ENCODE peak calls at places on chromosome 2, in six cellular contexts. One of them, this sample, is unnamed.

GRCh38 chr2:2275451-2275850 is 55.6 kb downstream of the MYT1L start:
- DNase-seq in SK-N-SH: no peak
- DNase-seq in GM12878: no peak
- DNase-seq in HepG2: no peak
- DNase-seq in K562: no peak
- DNase-seq in H1: no peak
- DNase-seq in this sample: no peak

GRCh38 chr2:165401285-165401852 is 68.1 kb upstream of the CSRNP3 start:
- DNase-seq in H1: no peak
- DNase-seq in SK-N-SH: peak; percentile 19
- DNase-seq in HepG2: peak; percentile 67
- DNase-seq in GM12878: peak; percentile 9
- DNase-seq in K562: peak; percentile 15
- DNase-seq in this sample: no peak

GRCh38 chr2:224780096-224780495 is 63.9 kb upstream of the CCDC195 start:
- DNase-seq in K562: no peak
- DNase-seq in HepG2: no peak
- DNase-seq in SK-N-SH: no peak
- DNase-seq in GM12878: no peak
- DNase-seq in H1: no peak
- DNase-seq in this sample: no peak

GRCh38 chr2:238100821-238101771 is 956 bp downstream of the ESPNL start:
- DNase-seq in GM12878: no peak
- DNase-seq in K562: no peak
- DNase-seq in SK-N-SH: peak; percentile 36
- DNase-seq in HepG2: no peak
- DNase-seq in H1: peak; percentile 52
- DNase-seq in this sample: no peak

GRCh38 chr2:19287324-19287723 is 71.1 kb downstream of the OSR1 start:
- DNase-seq in H1: no peak
- DNase-seq in K562: no peak
- DNase-seq in HepG2: no peak
- DNase-seq in GM12878: no peak
- DNase-seq in SK-N-SH: no peak
- DNase-seq in this sample: no peak

GRCh38 chr2:17270894-17271293 is 247.3 kb downstream of the RAD51AP2 start:
- DNase-seq in HepG2: no peak
- DNase-seq in SK-N-SH: no peak
- DNase-seq in H1: no peak
- DNase-seq in K562: no peak
- DNase-seq in GM12878: peak; percentile 16
- DNase-seq in this sample: no peak

GRCh38 chr2:236086971-236087465 is 81.2 kb downstream of the GBX2 start:
- DNase-seq in K562: no peak
- DNase-seq in SK-N-SH: no peak
- DNase-seq in HepG2: no peak
- DNase-seq in H1: peak; percentile 63
- DNase-seq in GM12878: no peak
- DNase-seq in this sample: no peak

GRCh38 chr2:65024149-65024829 is 31.9 kb upstream of the CEP68 start:
- DNase-seq in SK-N-SH: no peak
- DNase-seq in H1: no peak
- DNase-seq in GM12878: no peak
- DNase-seq in HepG2: no peak
- DNase-seq in K562: no peak
- DNase-seq in this sample: no peak

GRCh38 chr2:150705357-150705756 is 217.9 kb upstream of the RND3 start:
- DNase-seq in HepG2: no peak
- DNase-seq in GM12878: no peak
- DNase-seq in SK-N-SH: no peak
- DNase-seq in K562: no peak
- DNase-seq in H1: no peak
- DNase-seq in this sample: no peak

GRCh38 chr2:64838817-64839216 is 150.4 kb upstream of the SLC1A4 start:
- DNase-seq in H1: no peak
- DNase-seq in HepG2: no peak
- DNase-seq in K562: no peak
- DNase-seq in GM12878: no peak
- DNase-seq in SK-N-SH: no peak
- DNase-seq in this sample: peak; percentile 81

GRCh38 chr2:9300214-9300613 is 93.6 kb downstream of the ASAP2 start:
- DNase-seq in GM12878: no peak
- DNase-seq in H1: no peak
- DNase-seq in SK-N-SH: no peak
- DNase-seq in HepG2: no peak
- DNase-seq in K562: no peak
- DNase-seq in this sample: no peak

GRCh38 chr2:45046786-45047185 is 37.5 kb upstream of the SIX2 start:
- DNase-seq in GM12878: no peak
- DNase-seq in HepG2: no peak
- DNase-seq in H1: no peak
- DNase-seq in SK-N-SH: no peak
- DNase-seq in K562: no peak
- DNase-seq in this sample: no peak
- TF ChIP-seq RAD21 in GM12878: no peak
- TF ChIP-seq RAD21 in HepG2: no peak
- TF ChIP-seq RAD21 in H1: no peak
- TF ChIP-seq RAD21 in SK-N-SH: no peak
- TF ChIP-seq RAD21 in K562: no peak
- TF ChIP-seq RAD21 in this sample: no peak

GRCh38 chr2:96546797-96547196 is 10.2 kb downstream of the ARID5A start:
- DNase-seq in H1: no peak
- DNase-seq in GM12878: no peak
- DNase-seq in SK-N-SH: no peak
- DNase-seq in K562: no peak
- DNase-seq in HepG2: no peak
- DNase-seq in this sample: no peak
- TF ChIP-seq EP300 in H1: no peak
- TF ChIP-seq EP300 in GM12878: no peak
- TF ChIP-seq EP300 in SK-N-SH: no peak
- TF ChIP-seq EP300 in K562: no peak
- TF ChIP-seq EP300 in HepG2: no peak
- TF ChIP-seq EP300 in this sample: no peak

GRCh38 chr2:11799826-11800225 is 53.4 kb downstream of the LPIN1 start:
- DNase-seq in H1: no peak
- DNase-seq in GM12878: no peak
- DNase-seq in SK-N-SH: no peak
- DNase-seq in HepG2: no peak
- DNase-seq in K562: no peak
- DNase-seq in this sample: no peak
- TF ChIP-seq RAD21 in H1: no peak
- TF ChIP-seq RAD21 in GM12878: no peak
- TF ChIP-seq RAD21 in SK-N-SH: no peak
- TF ChIP-seq RAD21 in HepG2: no peak
- TF ChIP-seq RAD21 in K562: no peak
- TF ChIP-seq RAD21 in this sample: no peak

DNA sequence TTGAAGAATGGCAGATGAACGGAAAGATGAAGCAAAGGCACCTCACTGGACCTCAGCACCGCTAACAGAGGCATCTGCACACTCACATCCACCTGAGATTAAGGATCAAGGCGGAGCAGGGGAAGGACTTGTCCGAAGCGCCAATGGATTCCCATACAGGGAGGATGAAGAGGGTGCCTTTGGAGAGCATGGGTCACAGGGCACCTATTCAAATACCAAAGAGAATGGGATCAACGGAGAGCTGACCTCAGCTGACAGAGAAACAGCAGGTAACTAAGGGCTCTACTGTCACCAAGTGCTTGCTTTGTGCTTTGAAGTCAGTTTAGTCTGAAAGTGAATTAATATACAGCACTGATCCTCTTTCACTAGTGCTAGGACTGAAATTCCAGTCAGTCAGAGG is 118.5 kb upstream of the UNC80 start:
- DNase-seq in H1: no peak
- DNase-seq in K562: no peak
- DNase-seq in HepG2: no peak
- DNase-seq in SK-N-SH: no peak
- DNase-seq in GM12878: no peak
- DNase-seq in this sample: no peak
- TF ChIP-seq EP300 in H1: no peak
- TF ChIP-seq EP300 in K562: no peak
- TF ChIP-seq EP300 in HepG2: no peak
- TF ChIP-seq EP300 in SK-N-SH: no peak
- TF ChIP-seq EP300 in GM12878: no peak
- TF ChIP-seq EP300 in this sample: no peak

GRCh38 chr2:196677404-196677803 is 37.9 kb downstream of the CCDC150 start:
- DNase-seq in HepG2: no peak
- DNase-seq in SK-N-SH: peak; percentile 25
- DNase-seq in GM12878: no peak
- DNase-seq in H1: no peak
- DNase-seq in K562: no peak
- DNase-seq in this sample: peak; percentile 17
- TF ChIP-seq RAD21 in HepG2: no peak
- TF ChIP-seq RAD21 in SK-N-SH: no peak
- TF ChIP-seq RAD21 in GM12878: no peak
- TF ChIP-seq RAD21 in H1: no peak
- TF ChIP-seq RAD21 in K562: no peak
- TF ChIP-seq RAD21 in this sample: no peak

GRCh38 chr2:214593723-214594122 is 182.9 kb downstream of the VWC2L start:
- DNase-seq in H1: peak; percentile 55
- DNase-seq in K562: no peak
- DNase-seq in HepG2: peak; percentile 53
- DNase-seq in SK-N-SH: no peak
- DNase-seq in GM12878: no peak
- DNase-seq in this sample: peak; percentile 69
- TF ChIP-seq EP300 in H1: peak; percentile 44
- TF ChIP-seq EP300 in K562: no peak
- TF ChIP-seq EP300 in HepG2: no peak
- TF ChIP-seq EP300 in SK-N-SH: no peak
- TF ChIP-seq EP300 in GM12878: no peak
- TF ChIP-seq EP300 in this sample: no peak

This sample was measured in A549.